ENCODE peak calls at places on chromosomes 12 and 14, in four cellular contexts. One of them, this sample, is unnamed.

GRCh38 chr14:54147285-54147684 is 190.7 kb upstream of the BMP4 start:
- DNase-seq in H1: no peak
- DNase-seq in SK-N-SH: no peak
- DNase-seq in GM12878: no peak
- DNase-seq in this sample: no peak

GRCh38 chr12:9509464-9510166 is 98.1 kb downstream of the KLRB1 start:
- DNase-seq in H1: no peak
- DNase-seq in SK-N-SH: no peak
- DNase-seq in GM12878: no peak
- DNase-seq in this sample: no peak

GRCh38 chr14:61764342-61765122 is 2.3 kb downstream of the SNAPC1 start:
- DNase-seq in H1: no peak
- DNase-seq in SK-N-SH: no peak
- DNase-seq in GM12878: no peak
- DNase-seq in this sample: no peak

GRCh38 chr14:95516554-95517209 is at the start of gene SYNE3:
- DNase-seq in H1: peak
- DNase-seq in SK-N-SH: peak
- DNase-seq in GM12878: no peak
- DNase-seq in this sample: peak

GRCh38 chr12:93571360-93571853 is 1.1 kb upstream of the SOCS2 start:
- DNase-seq in H1: peak
- DNase-seq in SK-N-SH: peak
- DNase-seq in GM12878: no peak
- DNase-seq in this sample: peak

GRCh38 chr14:85415015-85415712 is 114.8 kb upstream of the FLRT2 start:
- DNase-seq in H1: peak
- DNase-seq in SK-N-SH: no peak
- DNase-seq in GM12878: no peak
- DNase-seq in this sample: no peak

GRCh38 chr14:78143489-78144145 is 26.6 kb upstream of the NRXN3 start:
- DNase-seq in H1: no peak
- DNase-seq in SK-N-SH: no peak
- DNase-seq in GM12878: no peak
- DNase-seq in this sample: peak

GRCh38 chr14:59161571-59162175 is 26.8 kb upstream of the DAAM1 start:
- DNase-seq in H1: no peak
- DNase-seq in SK-N-SH: no peak
- DNase-seq in GM12878: no peak
- DNase-seq in this sample: peak

GRCh38 chr12:118980407-118981014 is 830 bp upstream of the SRRM4 start:
- DNase-seq in H1: peak
- DNase-seq in SK-N-SH: peak
- DNase-seq in GM12878: no peak
- DNase-seq in this sample: no peak

GRCh38 chr12:110248096-110248447 is 33.0 kb upstream of the ATP2A2 start:
- DNase-seq in H1: no peak
- DNase-seq in SK-N-SH: no peak
- DNase-seq in GM12878: no peak
- DNase-seq in this sample: no peak

DNA sequence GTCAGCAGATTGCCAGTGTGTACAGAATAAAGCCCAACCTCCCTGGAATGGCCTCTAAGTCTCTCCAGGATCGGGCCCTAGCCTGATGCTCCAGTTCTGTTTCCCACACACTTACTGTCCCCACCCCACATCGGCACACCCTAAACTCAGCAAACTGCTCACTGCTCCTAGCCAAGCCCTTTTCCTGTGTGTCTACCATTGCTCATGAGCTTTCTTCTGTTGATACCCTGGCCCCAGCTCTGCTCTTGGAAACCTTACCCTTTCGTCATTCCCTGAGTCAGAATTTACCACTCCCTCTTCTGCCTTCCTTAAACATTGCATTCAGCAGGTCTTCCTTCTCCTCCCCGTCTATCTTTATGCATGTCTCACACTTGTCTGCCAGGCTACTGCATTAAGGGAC is 158.9 kb downstream of the TMX1 start:
- DNase-seq in H1: no peak
- DNase-seq in SK-N-SH: no peak
- DNase-seq in GM12878: no peak
- DNase-seq in this sample: no peak
- TF ChIP-seq NRF1 in H1: no peak
- TF ChIP-seq NRF1 in SK-N-SH: no peak
- TF ChIP-seq NRF1 in GM12878: no peak
- TF ChIP-seq NRF1 in this sample: no peak

GRCh38 chr12:104049278-104050257 is at the start of gene GLT8D2:
- DNase-seq in H1: peak
- DNase-seq in SK-N-SH: peak
- DNase-seq in GM12878: no peak
- DNase-seq in this sample: no peak
- TF ChIP-seq NRF1 in H1: no peak
- TF ChIP-seq NRF1 in SK-N-SH: peak
- TF ChIP-seq NRF1 in GM12878: no peak
- TF ChIP-seq NRF1 in this sample: peak

GRCh38 chr14:67620217-67620789 is 583 bp downstream of the ARG2 start:
- DNase-seq in H1: peak
- DNase-seq in SK-N-SH: peak
- DNase-seq in GM12878: no peak
- DNase-seq in this sample: no peak
- TF ChIP-seq NRF1 in H1: no peak
- TF ChIP-seq NRF1 in SK-N-SH: no peak
- TF ChIP-seq NRF1 in GM12878: no peak
- TF ChIP-seq NRF1 in this sample: no peak

GRCh38 chr12:129659927-129660326 is 243.9 kb downstream of the TMEM132D start:
- DNase-seq in H1: no peak
- DNase-seq in SK-N-SH: no peak
- DNase-seq in GM12878: no peak
- DNase-seq in this sample: peak
- TF ChIP-seq NRF1 in H1: no peak
- TF ChIP-seq NRF1 in SK-N-SH: no peak
- TF ChIP-seq NRF1 in GM12878: no peak
- TF ChIP-seq NRF1 in this sample: no peak

GRCh38 chr12:94585624-94586023 is 64.7 kb downstream of the TMCC3 start:
- DNase-seq in H1: no peak
- DNase-seq in SK-N-SH: no peak
- DNase-seq in GM12878: no peak
- DNase-seq in this sample: no peak
- TF ChIP-seq NRF1 in H1: no peak
- TF ChIP-seq NRF1 in SK-N-SH: no peak
- TF ChIP-seq NRF1 in GM12878: no peak
- TF ChIP-seq NRF1 in this sample: no peak

DNA sequence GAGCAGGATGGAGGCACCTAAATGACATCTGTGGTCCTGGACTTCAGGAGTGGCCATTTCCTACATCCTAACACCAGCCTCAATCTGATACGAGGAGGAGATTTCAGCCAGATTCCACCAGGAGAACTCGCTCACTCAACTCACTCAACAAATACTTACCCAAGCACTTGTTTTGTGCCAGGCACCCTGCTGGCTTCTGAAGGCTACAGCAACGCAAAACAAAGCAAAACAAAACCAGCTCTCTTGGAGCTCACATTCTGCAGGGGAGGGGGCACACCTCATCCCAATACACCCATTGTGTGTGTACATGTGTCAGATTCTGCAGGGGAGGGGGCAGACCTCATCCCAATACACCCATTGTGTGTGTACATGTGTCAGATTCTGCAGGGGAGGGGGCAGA is 144.8 kb downstream of the PIWIL1 start:
- DNase-seq in H1: no peak
- DNase-seq in SK-N-SH: no peak
- DNase-seq in GM12878: no peak
- DNase-seq in this sample: no peak
- TF ChIP-seq NRF1 in H1: no peak
- TF ChIP-seq NRF1 in SK-N-SH: no peak
- TF ChIP-seq NRF1 in GM12878: no peak
- TF ChIP-seq NRF1 in this sample: no peak